ENCODE peak calls at places on chromosome 1, in ten cellular contexts. O is substantia nigra; E is brain microvascular endothelial cell; Q is stimulated activated CD8-positive, alpha-beta memory T cell treated with anti-CD3 and anti-CD28 coated beads, Interleukin-7, amount 100 ng/mL, for 1 hour; J is pancreas; R is sigmoid colon; D is AG04450; F is T-helper 1 cell; N is activated T-helper 1 cell treated with anti-CD3 and anti-CD28 coated beads, Interleukin-2, amount 50 U/mL, for 16 hours; M is NCI-H446. H is an unnamed sample.

GRCh38 chr1:175095978-175096611 is 28.5 kb downstream of the TNN start:
- DNase-seq in M (no peak), O (no peak), F (no peak), E (no peak), Q (no peak), R (no peak), J (no peak), D (no peak), N (no peak), H (no peak)

GRCh38 chr1:185213086-185213485 is 56.1 kb downstream of the SWT1 start:
- DNase-seq in F (no peak), N (no peak), Q (no peak), R (no peak), E (no peak), O (no peak), D (peak), J (no peak), M (no peak), H (no peak)

GRCh38 chr1:244802041-244802440 is 33.4 kb upstream of the COX20 start:
- DNase-seq in Q (no peak), D (no peak), F (no peak), N (no peak), E (no peak), O (no peak), R (no peak), J (no peak), M (no peak), H (no peak)

GRCh38 chr1:58900401-58900800 is 116.6 kb upstream of the JUN start:
- DNase-seq in R (no peak), N (no peak), M (no peak), O (no peak), E (no peak), J (no peak), F (no peak), D (no peak), Q (no peak), H (no peak)

GRCh38 chr1:39639333-39640130 is at the start of gene HEYL:
- DNase-seq in E (peak), N (peak), F (peak), R (peak), D (no peak), O (no peak), J (peak), M (peak), Q (peak), H (no peak)

GRCh38 chr1:212162635-212163034 is 122.6 kb upstream of the PPP2R5A start:
- DNase-seq in N (no peak), D (peak), J (no peak), M (no peak), F (no peak), Q (no peak), R (peak), O (no peak), E (peak), H (no peak)

GRCh38 chr1:111733183-111733995 is 5.8 kb downstream of the INKA2 start:
- DNase-seq in J (no peak), M (peak), R (no peak), O (no peak), E (peak), N (no peak), D (no peak), Q (no peak), F (no peak), H (no peak)

GRCh38 chr1:227889047-227889862 is 58.5 kb downstream of the WNT9A start:
- DNase-seq in J (no peak), R (peak), F (no peak), O (no peak), Q (no peak), M (no peak), E (no peak), D (no peak), N (no peak), H (no peak)

GRCh38 chr1:116987256-116987555 is 14.4 kb upstream of the CD101 start:
- DNase-seq in E (no peak), O (no peak), Q (peak), D (no peak), N (peak), R (no peak), J (peak), F (peak), M (no peak), H (no peak)

GRCh38 chr1:62437273-62437945 is 560 bp downstream of the USP1 start:
- DNase-seq in M (no peak), E (no peak), N (peak), J (peak), R (peak), Q (peak), O (no peak), F (peak), D (no peak), H (no peak)

GRCh38 chr1:24418898-24419628 is 3.5 kb downstream of the NIPAL3 start:
- DNase-seq in M (no peak), E (no peak), N (no peak), J (peak), D (no peak), O (peak), R (no peak), F (no peak), Q (no peak), H (no peak)

GRCh38 chr1:2499986-2500596 is 24.0 kb downstream of the PLCH2 start:
- DNase-seq in J (no peak), N (no peak), Q (no peak), D (no peak), E (no peak), M (no peak), F (no peak), O (no peak), R (no peak), H (no peak)

GRCh38 chr1:209805875-209806760 is at the start of gene IRF6:
- DNase-seq in E (peak), J (peak), M (no peak), D (no peak), N (peak), O (peak), F (peak), Q (peak), R (peak), H (peak)